ENCODE peak calls at places on chromosomes 12 and 14, in ten cellular contexts. J is GM13977; X is esophagus squamous epithelium; W is fibroblast of lung; G is EL; O is stimulated activated CD4-positive, alpha-beta T cell treated with anti-CD3 and anti-CD28 coated beads, TNF-alpha, amount 100 ng/mL, for 48 hours; S is glomerular endothelial cell; E is transverse colon; F is AG09319; T is C1 segment of cervical spinal cord. V is an unnamed sample.

GRCh38 chr12:23771230-23771949 is 178.1 kb downstream of the SOX5 start:
- DNase-seq in O (no peak), T (peak), J (no peak), F (no peak), X (no peak), S (no peak), W (no peak), G (no peak), E (no peak), V (no peak)

GRCh38 chr12:122081108-122081696 is 2.6 kb downstream of the MLXIP start:
- DNase-seq in X (no peak), G (peak), T (no peak), F (no peak), S (no peak), O (no peak), W (peak), J (no peak), E (no peak), V (no peak)

GRCh38 chr12:39958377-39958776 is 147.5 kb downstream of the SLC2A13 start:
- DNase-seq in G (no peak), O (no peak), E (no peak), T (no peak), F (no peak), X (no peak), S (no peak), W (no peak), J (no peak), V (no peak)

GRCh38 chr12:107788690-107789458 is 14.4 kb downstream of the ASCL4 start:
- DNase-seq in E (no peak), G (no peak), T (no peak), J (no peak), W (no peak), X (no peak), F (no peak), O (no peak), S (no peak), V (no peak)

GRCh38 chr12:54032627-54033100 is at the start of gene HOXC5:
- DNase-seq in S (peak), O (peak), J (peak), G (peak), F (peak), X (no peak), W (peak), E (peak), T (peak), V (peak)

GRCh38 chr14:72962829-72963312 is 36.6 kb downstream of the DCAF4 start:
- DNase-seq in F (peak), X (no peak), W (peak), T (no peak), J (no peak), S (no peak), G (peak), E (peak), O (no peak), V (no peak)

GRCh38 chr14:69615471-69616407 is 4.3 kb downstream of the SUSD6 start:
- DNase-seq in X (no peak), O (no peak), E (peak), S (peak), G (peak), T (no peak), J (peak), F (no peak), W (peak), V (peak)

GRCh38 chr14:99322731-99323599 is 51.0 kb upstream of the BCL11B start:
- DNase-seq in W (no peak), X (no peak), G (peak), J (peak), O (no peak), F (no peak), E (no peak), S (no peak), T (no peak), V (no peak)

GRCh38 chr12:52260351-52261210 is 13.9 kb upstream of the KRT86 start:
- DNase-seq in O (no peak), G (peak), E (no peak), F (no peak), T (no peak), W (peak), S (no peak), X (no peak), J (no peak), V (no peak)

GRCh38 chr14:85584481-85584880 is 54.5 kb downstream of the FLRT2 start:
- DNase-seq in F (no peak), G (no peak), E (no peak), S (no peak), T (no peak), W (no peak), J (no peak), X (no peak), O (no peak), V (no peak)

GRCh38 chr12:4274960-4275868 is 1.7 kb downstream of the CCND2 start:
- DNase-seq in S (no peak), T (no peak), X (no peak), W (peak), O (no peak), E (no peak), G (no peak), F (no peak), J (no peak), V (no peak)

GRCh38 chr12:90043264-90043663 is 334.6 kb upstream of the ATP2B1 start:
- DNase-seq in F (no peak), W (no peak), S (no peak), G (peak), O (no peak), X (no peak), J (no peak), E (no peak), T (no peak), V (no peak)

GRCh38 chr12:120468846-120469449 is 600 bp downstream of the SRSF9 start:
- DNase-seq in W (no peak), T (no peak), X (no peak), G (no peak), S (no peak), E (peak), J (peak), O (no peak), F (no peak), V (peak)

GRCh38 chr14:35533357-35534129 is 421 bp upstream of the INSM2 start:
- DNase-seq in X (no peak), W (peak), O (peak), S (no peak), F (no peak), J (peak), T (no peak), E (peak), G (peak), V (peak)

GRCh38 chr14:74949211-74949610 is 6.2 kb downstream of the PGF start:
- DNase-seq in X (no peak), G (no peak), E (no peak), F (no peak), W (no peak), O (no peak), T (no peak), S (no peak), J (no peak), V (no peak)

GRCh38 chr14:102418169-102418852 is 55.6 kb downstream of the TECPR2 start:
- DNase-seq in G (no peak), T (no peak), X (no peak), O (no peak), S (no peak), W (no peak), E (no peak), J (no peak), F (no peak), V (no peak)

GRCh38 chr12:108335349-108336119 is 3.6 kb downstream of the CMKLR1 start:
- DNase-seq in O (no peak), W (no peak), T (no peak), S (no peak), E (no peak), X (no peak), G (no peak), F (no peak), J (peak), V (peak)

GRCh38 chr14:61322011-61322798 is 826 bp downstream of the PRKCH start:
- DNase-seq in G (no peak), J (no peak), S (no peak), W (no peak), T (no peak), F (no peak), X (no peak), E (peak), O (no peak), V (no peak)

GRCh38 chr14:103549361-103550311 is 12.8 kb downstream of the BAG5 start:
- DNase-seq in F (no peak), X (no peak), O (no peak), G (no peak), E (no peak), T (peak), S (no peak), J (no peak), W (no peak), V (no peak)

GRCh38 chr12:116372815-116373214 is 95.3 kb upstream of the MED13L start:
- DNase-seq in T (no peak), E (no peak), X (no peak), W (peak), G (no peak), S (no peak), O (no peak), F (no peak), J (no peak), V (no peak)

GRCh38 chr14:70045715-70046535 is 142.8 kb downstream of the SLC8A3 start:
- DNase-seq in O (no peak), S (no peak), W (peak), X (no peak), G (peak), J (peak), F (no peak), E (peak), T (peak), V (peak)

GRCh38 chr14:51209457-51209856 is 30.6 kb upstream of the TMX1 start:
- DNase-seq in S (no peak), F (no peak), T (no peak), X (no peak), O (no peak), J (no peak), W (no peak), E (no peak), G (no peak), V (no peak)

GRCh38 chr14:74913986-74914573 is 9.0 kb downstream of the RPS6KL1 start:
- DNase-seq in J (peak), F (peak), G (peak), X (no peak), T (peak), W (peak), O (no peak), E (peak), S (peak), V (no peak)

GRCh38 chr12:132386926-132387497 is 57.6 kb upstream of the GALNT9 start:
- DNase-seq in J (no peak), S (no peak), O (no peak), T (no peak), E (no peak), F (no peak), X (no peak), W (no peak), G (no peak), V (no peak)

GRCh38 chr12:108099778-108100177 is 29.3 kb upstream of the WSCD2 start:
- DNase-seq in W (no peak), S (no peak), J (no peak), E (no peak), F (no peak), G (no peak), X (no peak), O (no peak), T (no peak), V (no peak)

GRCh38 chr14:24368562-24369252 is 723 bp downstream of the NFATC4 start:
- DNase-seq in X (no peak), E (peak), S (no peak), F (peak), W (peak), G (peak), O (no peak), J (peak), T (no peak), V (no peak)

GRCh38 chr12:108750471-108751402 is 19.4 kb upstream of the CORO1C start:
- DNase-seq in J (no peak), T (no peak), S (no peak), W (no peak), O (no peak), X (no peak), F (no peak), E (no peak), G (no peak), V (no peak)

GRCh38 chr12:49365542-49365941 is 1.7 kb upstream of the SPATS2 start:
- DNase-seq in G (peak), W (peak), F (no peak), J (no peak), T (no peak), E (no peak), X (no peak), S (no peak), O (no peak), V (no peak)